ENCODE peak calls at places on chromosome 9, in ten cellular contexts. L is MCF 10A, U is A549, A is choroid plexus epithelial cell, G is IMR-90, H is GM13977, D is B cell, P is fibroblast of mammary gland, V is RWPE1, F is fibroblast of the aortic adventitia. M is an unnamed sample.

GRCh38 chr9:19922476-19923118 is 133.8 kb upstream of the SLC24A2 start:
- DNase-seq in L (peak; percentile 54), U (peak; percentile 28), A (peak; percentile 87), G (peak; percentile 46), H (no peak), D (no peak), P (peak; percentile 71), V (peak; percentile 70), F (peak; percentile 66), M (no peak)

GRCh38 chr9:83992407-83992806 is 11.8 kb downstream of the RMI1 start:
- DNase-seq in L (no peak), U (no peak), A (peak; percentile 60), G (peak; percentile 55), H (no peak), D (no peak), P (peak; percentile 65), V (peak; percentile 15), F (no peak), M (no peak)

GRCh38 chr9:715743-716400 is 125.6 kb upstream of the DMRT1 start:
- DNase-seq in L (no peak), U (no peak), A (peak; percentile 51), G (peak; percentile 68), H (no peak), D (no peak), P (peak; percentile 50), V (no peak), F (peak; percentile 37), M (no peak)

GRCh38 chr9:110148384-110148783 is 59.6 kb downstream of the C9orf152 start:
- DNase-seq in L (no peak), U (no peak), A (peak; percentile 67), G (peak; percentile 43), H (peak; percentile 44), D (no peak), P (peak; percentile 44), V (no peak), F (no peak), M (peak; percentile 84)

GRCh38 chr9:137448569-137448962 is 7.4 kb upstream of the ENTPD8 start:
- DNase-seq in L (no peak), U (no peak), A (no peak), G (no peak), H (no peak), D (no peak), P (no peak), V (no peak), F (no peak), M (no peak)

GRCh38 chr9:31272456-31273295 is 1111.8 kb upstream of the ACO1 start:
- DNase-seq in L (peak; percentile 44), U (no peak), A (no peak), G (no peak), H (no peak), D (no peak), P (no peak), V (peak; percentile 38), F (no peak), M (peak; percentile 42)

GRCh38 chr9:70602364-70603019 is 188.0 kb upstream of the KLF9 start:
- DNase-seq in L (peak; percentile 83), U (peak; percentile 59), A (peak; percentile 95), G (peak; percentile 91), H (peak; percentile 44), D (peak; percentile 47), P (peak; percentile 92), V (peak; percentile 85), F (peak; percentile 96), M (peak; percentile 61)

GRCh38 chr9:34254141-34254913 is 74.7 kb downstream of the KIF24 start:
- DNase-seq in L (peak; percentile 91), U (peak; percentile 66), A (peak; percentile 45), G (peak; percentile 79), H (no peak), D (no peak), P (peak; percentile 87), V (peak; percentile 97), F (peak; percentile 87), M (no peak)

GRCh38 chr9:128636024-128636390 is 20.6 kb downstream of the DYNC2I2 start:
- DNase-seq in L (peak; percentile 87), U (peak; percentile 89), A (no peak), G (no peak), H (no peak), D (no peak), P (no peak), V (peak; percentile 90), F (no peak), M (no peak)

GRCh38 chr9:127829205-127829935 is 25.1 kb downstream of the ENG start:
- DNase-seq in L (no peak), U (no peak), A (no peak), G (no peak), H (no peak), D (no peak), P (no peak), V (no peak), F (no peak), M (no peak)

GRCh38 chr9:98951967-98952366 is 8.3 kb downstream of the COL15A1 start:
- DNase-seq in L (no peak), U (no peak), A (no peak), G (no peak), H (no peak), D (no peak), P (no peak), V (no peak), F (no peak), M (no peak)

GRCh38 chr9:110744753-110745522 is 76.3 kb downstream of the MUSK start:
- DNase-seq in L (peak; percentile 98), U (peak; percentile 67), A (peak; percentile 100), G (peak; percentile 98), H (no peak), D (no peak), P (peak; percentile 100), V (peak; percentile 95), F (peak; percentile 99), M (no peak)

DNA sequence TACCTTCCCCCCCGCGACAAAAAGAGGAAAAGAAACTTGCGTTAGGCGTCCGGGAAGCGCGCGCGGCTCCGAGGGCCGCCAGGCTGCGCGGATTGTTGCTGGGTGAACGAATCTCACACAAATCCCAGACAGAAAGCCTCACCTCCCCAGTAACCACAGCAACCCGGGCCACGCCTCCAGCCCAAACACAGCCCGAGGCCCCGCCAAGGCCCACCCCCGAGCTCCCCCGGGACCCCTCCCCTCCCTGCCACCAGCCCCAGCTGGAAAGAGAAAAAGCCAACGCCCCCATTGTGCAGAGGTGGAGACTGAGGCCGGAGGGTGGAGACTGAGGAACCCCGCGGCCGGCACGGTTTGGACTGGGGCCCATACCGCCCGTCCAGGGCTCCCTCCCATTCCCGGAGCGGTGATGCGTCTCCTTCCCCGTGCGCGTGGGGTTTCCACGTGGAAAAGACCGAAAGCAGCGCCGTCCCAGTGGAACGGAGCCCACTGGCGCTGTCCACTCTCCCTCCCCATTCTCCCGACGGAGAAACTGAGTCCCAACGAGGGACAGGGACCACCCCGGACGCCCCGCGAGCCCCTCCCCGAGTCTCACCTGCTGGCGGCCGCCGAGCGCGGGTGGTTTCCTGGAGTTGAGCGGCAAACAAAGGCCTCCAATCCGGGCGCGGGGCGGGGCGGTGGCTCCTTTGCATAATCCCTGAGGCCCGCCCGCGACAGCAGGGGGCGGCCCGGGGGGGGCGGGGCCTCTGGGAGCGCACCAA is 10.2 kb upstream of the AKNA start:
- DNase-seq in L (peak; percentile 96), U (peak; percentile 96), A (peak; percentile 94), G (peak; percentile 86), H (peak; percentile 98), D (peak; percentile 98), P (peak; percentile 80), V (peak; percentile 100), F (peak; percentile 94), M (peak; percentile 99)
- TF ChIP-seq CTCF in L (peak; percentile 5), U (no peak), A (no peak), G (no peak), H (no peak), D (peak; percentile 14), P (no peak), V (no peak), F (no peak), M (no peak)

DNA sequence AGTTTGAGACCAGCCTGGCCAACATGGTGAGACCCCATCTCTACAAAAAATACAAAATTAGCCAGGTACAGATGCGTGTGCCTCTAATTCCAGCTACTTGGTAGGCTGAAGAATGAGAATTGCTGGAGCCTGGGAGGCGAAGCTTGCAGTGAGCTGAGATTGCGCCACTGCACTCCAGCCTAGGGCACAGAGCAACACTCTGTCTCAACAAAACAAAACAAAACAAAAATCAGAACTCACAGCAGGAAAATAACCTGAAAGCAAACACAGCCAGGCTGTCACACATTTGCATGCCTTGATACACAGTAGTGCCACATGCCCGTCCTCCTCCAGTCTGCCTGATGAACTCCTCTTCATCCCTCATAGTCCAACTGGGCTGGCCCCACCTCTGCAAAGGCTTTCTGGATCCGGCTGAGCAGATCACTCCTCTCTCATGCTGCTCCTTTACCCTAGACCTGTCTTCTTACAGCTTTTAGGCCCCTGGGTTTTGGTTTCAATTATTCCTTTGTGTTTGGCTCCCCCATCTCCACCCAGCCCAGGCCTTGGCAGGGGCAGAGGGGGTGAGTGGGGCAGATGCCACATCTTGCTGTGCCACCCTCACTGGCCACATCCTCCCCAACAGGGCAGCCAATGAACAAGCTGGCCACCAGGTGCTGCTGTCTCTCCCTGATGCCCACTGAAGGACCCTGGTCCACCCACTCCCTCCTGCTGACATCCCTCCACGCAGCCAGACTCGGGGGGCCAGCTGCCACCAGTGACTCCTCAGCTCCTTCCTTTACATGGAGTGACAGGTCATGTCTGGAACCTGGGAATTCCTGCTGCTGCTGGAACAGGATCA is 62.0 kb upstream of the GGTA1 start:
- DNase-seq in L (peak; percentile 29), U (no peak), A (peak; percentile 19), G (no peak), H (no peak), D (no peak), P (no peak), V (no peak), F (no peak), M (no peak)
- TF ChIP-seq CTCF in L (no peak), U (no peak), A (no peak), G (no peak), H (no peak), D (no peak), P (no peak), V (no peak), F (no peak), M (no peak)

DNA sequence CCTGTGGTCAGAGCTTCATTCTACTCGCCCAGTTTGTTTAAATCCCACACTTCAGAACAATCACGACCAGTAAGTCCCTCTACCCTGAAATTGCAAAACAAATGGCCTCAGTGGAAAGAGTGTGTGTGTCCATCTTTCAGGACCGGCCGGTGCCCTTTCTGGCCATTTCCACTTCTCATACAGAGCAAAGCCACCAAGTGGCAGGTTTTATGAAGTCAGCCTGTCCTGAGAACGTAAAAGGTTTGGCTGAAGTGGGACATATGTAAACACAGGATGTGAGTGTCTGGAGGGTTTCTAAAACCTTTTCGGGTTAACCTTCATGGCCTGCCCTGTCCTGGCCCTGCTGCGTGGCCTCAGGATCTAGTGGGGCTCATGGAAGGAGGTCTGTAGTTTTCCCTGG is 24.7 kb downstream of the NXNL2 start:
- DNase-seq in L (no peak), U (no peak), A (peak; percentile 45), G (peak; percentile 57), H (no peak), D (no peak), P (no peak), V (no peak), F (peak; percentile 20), M (no peak)
- TF ChIP-seq CTCF in L (no peak), U (no peak), A (peak; percentile 50), G (peak; percentile 29), H (no peak), D (no peak), P (peak; percentile 10), V (no peak), F (peak; percentile 16), M (no peak)

GRCh38 chr9:7234144-7234543 is 476.4 kb downstream of the KDM4C start:
- DNase-seq in L (peak; percentile 70), U (peak; percentile 29), A (peak; percentile 62), G (peak; percentile 22), H (peak; percentile 14), D (no peak), P (peak; percentile 66), V (no peak), F (peak; percentile 31), M (peak; percentile 75)
- TF ChIP-seq CTCF in L (peak; percentile 50), U (peak; percentile 47), A (peak; percentile 81), G (peak; percentile 61), H (peak; percentile 69), D (peak; percentile 21), P (peak; percentile 79), V (peak; percentile 50), F (peak; percentile 58), M (peak; percentile 46)